ENCODE peak calls at places on chromosomes 16 and 17, in ten cellular contexts. D is right lobe of liver; M is mammary epithelial cell; Q is stomach; I is adrenal gland; C is tibial artery; Y is thyroid gland; T is neural progenitor cell; P is mucosa of descending colon; A is CD8-positive, alpha-beta T cell. H is an unnamed sample. For H3K4me1, the result is how much of the 10 kb centered on the place peaks cover.

GRCh38 chr17:34163681-34164080 is 91.4 kb upstream of the CCL2 start:
- DNase-seq in D (no peak), M (no peak), Q (no peak), I (no peak), C (no peak), Y (no peak), T (peak), P (no peak), A (no peak), H (peak)

GRCh38 chr17:10737168-10737622 is 7.4 kb upstream of the TMEM220 start:
- DNase-seq in D (peak), M (peak), Q (peak), I (peak), C (peak), Y (peak), T (peak), P (peak), A (no peak), H (peak)

GRCh38 chr17:27569884-27570577 is 61.0 kb upstream of the LGALS9 start:
- DNase-seq in D (no peak), M (no peak), Q (no peak), I (peak), C (no peak), Y (no peak), T (no peak), P (no peak), A (no peak), H (no peak)

GRCh38 chr16:71526111-71526998 is at the start of gene CHST4:
- DNase-seq in D (no peak), M (peak), Q (no peak), I (peak), C (no peak), Y (no peak), T (peak), P (no peak), A (no peak), H (peak)

GRCh38 chr17:66900126-66901010 is 64.1 kb upstream of the CACNG4 start:
- DNase-seq in D (no peak), M (no peak), Q (no peak), I (no peak), C (no peak), Y (no peak), T (no peak), P (no peak), A (no peak), H (no peak)

GRCh38 chr17:40664582-40665333 is at the start of gene KRT222:
- DNase-seq in D (no peak), M (no peak), Q (no peak), I (peak), C (no peak), Y (no peak), T (peak), P (no peak), A (no peak), H (peak)

GRCh38 chr16:80994451-80994850 is 12.2 kb downstream of the CMC2 start:
- DNase-seq in D (no peak), M (no peak), Q (no peak), I (no peak), C (no peak), Y (no peak), T (no peak), P (no peak), A (no peak), H (peak)

GRCh38 chr16:84511821-84512220 is 7.4 kb upstream of the MEAK7 start:
- DNase-seq in D (no peak), M (no peak), Q (no peak), I (no peak), C (peak), Y (no peak), T (no peak), P (no peak), A (no peak), H (no peak)

GRCh38 chr16:49352923-49353322 is 20.7 kb upstream of the C16orf78 start:
- DNase-seq in D (no peak), M (no peak), Q (no peak), I (no peak), C (no peak), Y (no peak), T (peak), P (no peak), A (no peak), H (peak)

GRCh38 chr17:51166987-51167931 is 1.0 kb downstream of the NME2 start:
- DNase-seq in D (peak), M (peak), Q (peak), I (peak), C (no peak), Y (peak), T (peak), P (peak), A (peak), H (peak)

GRCh38 chr17:78890111-78890897 is 12.7 kb downstream of the CEP295NL start:
- DNase-seq in D (peak), M (no peak), Q (peak), I (peak), C (peak), Y (no peak), T (no peak), P (peak), A (peak), H (no peak)

GRCh38 chr17:77366558-77367245 is 225.9 kb downstream of the SEC14L1 start:
- DNase-seq in D (no peak), M (no peak), Q (no peak), I (peak), C (peak), Y (peak), T (no peak), P (peak), A (no peak), H (no peak)

GRCh38 chr17:29929544-29930398 is at the start of gene SSH2:
- DNase-seq in D (peak), M (peak), Q (peak), I (peak), C (peak), Y (peak), T (peak), P (peak), A (peak), H (peak)

GRCh38 chr17:17416400-17417360 is 60.1 kb upstream of the MED9 start:
- DNase-seq in D (peak), M (peak), Q (peak), I (peak), C (no peak), Y (peak), T (no peak), P (no peak), A (peak), H (peak)

GRCh38 chr17:78172284-78173024 is 4.1 kb downstream of the SYNGR2 start:
- DNase-seq in D (peak), M (no peak), Q (peak), I (no peak), C (peak), Y (no peak), T (no peak), P (peak), A (no peak), H (peak)

GRCh38 chr17:1724869-1725641 is 551 bp downstream of the WDR81 start:
- DNase-seq in D (no peak), M (no peak), Q (no peak), I (no peak), C (peak), Y (no peak), T (peak), P (no peak), A (no peak), H (no peak)

GRCh38 chr16:57029161-57030160 is 40.1 kb downstream of the NLRC5 start:
- DNase-seq in D (no peak), M (peak), Q (no peak), I (no peak), C (no peak), Y (no peak), T (no peak), P (no peak), A (no peak), H (no peak)

GRCh38 chr17:48102700-48103378 is 1.6 kb upstream of the CBX1 start:
- DNase-seq in D (no peak), M (no peak), Q (no peak), I (no peak), C (peak), Y (no peak), T (no peak), P (no peak), A (no peak), H (no peak)

GRCh38 chr16:46884513-46885293 is 541 bp downstream of the GPT2 start:
- DNase-seq in D (no peak), M (peak), Q (no peak), I (peak), C (no peak), Y (peak), T (peak), P (peak), A (no peak), H (peak)

GRCh38 chr17:48001187-48001586 is 30.3 kb downstream of the CDK5RAP3 start:
- DNase-seq in D (no peak), M (no peak), Q (no peak), I (no peak), C (no peak), Y (no peak), T (no peak), P (no peak), A (no peak), H (peak)

GRCh38 chr16:49833055-49833454 is 22.9 kb downstream of the ZNF423 start:
- DNase-seq in D (no peak), M (no peak), Q (no peak), I (peak), C (peak), Y (peak), T (no peak), P (peak), A (no peak), H (peak)

GRCh38 chr16:85662036-85662812 is 26.5 kb downstream of the GINS2 start:
- DNase-seq in D (no peak), M (no peak), Q (no peak), I (peak), C (no peak), Y (no peak), T (peak), P (peak), A (no peak), H (no peak)
- H3K4me3 ChIP-seq in D (no peak), M (no peak), Q (no peak), I (no peak), C (no peak), Y (no peak), T (peak), P (no peak), A (no peak), H (no peak)

DNA sequence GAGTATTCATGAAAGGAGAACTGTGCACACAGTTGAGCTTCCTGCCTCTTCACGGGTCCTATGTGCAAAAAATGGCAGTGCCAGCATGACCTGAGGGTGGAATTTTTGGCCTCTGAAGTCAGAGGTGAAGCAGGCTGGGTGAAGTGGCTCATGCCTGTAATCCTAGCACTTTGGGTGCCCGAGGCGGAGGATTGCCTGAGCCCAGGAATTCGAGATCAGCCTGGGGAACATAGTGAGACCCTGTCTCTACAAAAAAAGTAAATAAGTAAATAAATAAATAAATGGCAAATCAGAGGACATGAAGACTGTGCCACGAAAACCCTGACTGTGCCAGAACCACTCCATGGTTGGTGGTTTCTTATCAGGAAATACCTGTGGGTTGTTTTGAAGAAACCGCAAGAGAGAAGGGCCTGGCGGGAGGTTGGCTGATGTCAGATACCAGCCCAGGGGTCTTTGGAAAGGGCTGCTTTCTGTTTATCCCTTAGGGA is 3.4 kb downstream of the ASPSCR1 start:
- DNase-seq in D (no peak), M (no peak), Q (no peak), I (no peak), C (no peak), Y (no peak), T (no peak), P (no peak), A (no peak), H (no peak)
- H3K4me1 ChIP-seq in D (under half), M (under half), Q (under half), I (under half), C (under half), Y (under half), T (under half), P (under half), A (under half), H (under half)

DNA sequence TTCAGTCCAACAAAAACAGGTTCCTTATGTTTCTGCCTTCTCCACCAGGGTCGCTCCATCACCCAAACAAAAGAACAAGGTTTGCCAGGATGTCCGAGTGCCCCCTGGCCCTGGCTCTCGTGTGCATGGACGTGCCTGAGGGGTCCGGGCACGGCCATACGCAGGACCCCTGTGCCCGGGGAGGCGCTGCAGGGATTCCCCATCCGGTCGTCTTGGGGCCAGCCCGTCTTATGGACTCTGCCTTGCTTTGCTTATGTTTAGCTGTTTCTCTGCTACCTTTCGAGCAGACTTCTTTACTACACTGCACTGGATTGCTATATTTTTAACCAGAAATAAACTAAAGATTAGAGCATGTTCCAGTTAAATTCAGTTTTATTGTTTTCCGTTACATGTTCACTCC is 68.0 kb downstream of the KLHDC4 start:
- DNase-seq in D (no peak), M (no peak), Q (no peak), I (no peak), C (no peak), Y (no peak), T (no peak), P (no peak), A (no peak), H (no peak)
- H3K4me3 ChIP-seq in D (no peak), M (no peak), Q (no peak), I (no peak), C (no peak), Y (no peak), T (no peak), P (no peak), A (no peak), H (no peak)

GRCh38 chr17:36152639-36153120 is 23.8 kb downstream of the TBC1D3B start:
- DNase-seq in D (no peak), M (no peak), Q (no peak), I (no peak), C (no peak), Y (no peak), T (no peak), P (no peak), A (no peak), H (no peak)
- H3K4me1 ChIP-seq in D (under half), M (under half), Q (under half), I (under half), C (under half), Y (under half), T (under half), P (under half), A (under half), H (under half)

GRCh38 chr17:56593073-56593740 is at the start of gene NOG:
- DNase-seq in D (peak), M (peak), Q (no peak), I (peak), C (peak), Y (peak), T (peak), P (peak), A (peak), H (peak)

GRCh38 chr17:56593741-56594527 is 435 bp downstream of the NOG start:
- DNase-seq in D (peak), M (peak), Q (peak), I (peak), C (peak), Y (peak), T (peak), P (peak), A (no peak), H (peak)

GRCh38 chr17:56595831-56596740 is 2.6 kb downstream of the NOG start:
- DNase-seq in D (no peak), M (peak), Q (no peak), I (no peak), C (peak), Y (peak), T (peak), P (no peak), A (no peak), H (peak)

GRCh38 chr17:56596741-56597494 is 3.4 kb downstream of the NOG start:
- DNase-seq in D (no peak), M (no peak), Q (no peak), I (no peak), C (no peak), Y (no peak), T (peak), P (no peak), A (no peak), H (peak)

GRCh38 chr17:56594528-56595418 is 1.3 kb downstream of the NOG start:
- DNase-seq in D (no peak), M (peak), Q (no peak), I (no peak), C (no peak), Y (peak), T (peak), P (no peak), A (no peak), H (peak)
- H3K4me3 ChIP-seq in D (peak), M (peak), Q (peak), I (no peak), C (peak), Y (no peak), T (peak), P (no peak), A (peak), H (peak)

DNA sequence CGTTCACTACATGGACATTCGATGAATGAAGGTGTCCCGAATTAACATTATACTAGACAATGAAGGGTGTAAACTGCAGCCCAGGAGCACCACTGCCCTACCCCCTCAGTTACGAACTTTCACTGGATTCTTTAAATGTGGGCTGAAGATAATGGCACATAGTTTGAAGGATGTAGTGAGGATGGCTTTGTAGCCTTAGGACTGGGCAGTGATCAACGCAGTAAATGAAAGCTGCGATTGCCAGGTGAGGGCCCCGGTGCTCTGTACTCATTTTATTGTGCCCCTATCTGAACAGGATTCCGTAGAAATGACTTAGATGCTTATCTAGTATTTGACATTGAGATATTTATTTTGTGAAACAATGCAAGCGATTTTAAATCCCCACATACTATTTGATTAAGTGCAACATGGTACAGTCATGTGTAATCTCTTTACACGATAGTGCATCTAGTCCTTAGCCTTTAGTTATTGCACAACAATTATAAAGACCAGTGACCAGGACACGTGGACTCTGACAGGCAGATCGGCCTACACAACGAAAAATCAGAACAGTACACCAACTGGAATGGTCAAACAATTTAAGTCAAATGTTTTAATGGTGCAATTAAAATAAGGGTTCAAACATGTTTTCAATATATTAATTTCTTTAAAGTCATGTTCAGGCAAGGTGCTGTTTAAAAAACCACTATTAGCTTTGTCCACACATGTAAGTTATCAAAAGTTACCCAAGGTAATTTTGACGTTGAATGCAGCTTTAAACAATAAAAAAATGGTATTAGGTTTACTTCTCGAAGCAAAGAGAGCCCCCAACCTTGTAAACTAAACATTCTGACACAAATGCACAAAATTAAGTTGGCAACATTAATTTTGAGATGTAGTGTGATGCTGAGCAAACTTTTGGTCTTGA is 17.4 kb upstream of the ERN1 start:
- DNase-seq in D (no peak), M (peak), Q (no peak), I (peak), C (no peak), Y (no peak), T (no peak), P (no peak), A (no peak), H (peak)
- H3K4me1 ChIP-seq in D (under half), M (under half), Q (under half), I (under half), C (under half), Y (under half), T (under half), P (under half), A (under half), H (under half)

GRCh38 chr17:42853597-42853967 is 2.6 kb downstream of the AOC3 start:
- DNase-seq in D (no peak), M (no peak), Q (no peak), I (no peak), C (no peak), Y (no peak), T (no peak), P (no peak), A (no peak), H (no peak)
- H3K4me3 ChIP-seq in D (peak), M (no peak), Q (peak), I (no peak), C (peak), Y (no peak), T (no peak), P (no peak), A (no peak), H (no peak)

GRCh38 chr16:17723735-17724134 is 253.0 kb upstream of the XYLT1 start:
- DNase-seq in D (no peak), M (no peak), Q (no peak), I (no peak), C (no peak), Y (no peak), T (no peak), P (no peak), A (no peak), H (no peak)
- H3K4me1 ChIP-seq in D (under half), M (under half), Q (under half), I (under half), C (under half), Y (under half), T (under half), P (under half), A (under half), H (under half)

GRCh38 chr17:38797091-38797490 is 2.3 kb downstream of the PIP4K2B start:
- DNase-seq in D (no peak), M (peak), Q (no peak), I (no peak), C (no peak), Y (no peak), T (no peak), P (no peak), A (no peak), H (peak)
- H3K4me3 ChIP-seq in D (no peak), M (peak), Q (no peak), I (no peak), C (peak), Y (no peak), T (peak), P (no peak), A (no peak), H (no peak)

GRCh38 chr17:50145532-50146229 is 4.8 kb downstream of the PPP1R9B start:
- DNase-seq in D (no peak), M (no peak), Q (no peak), I (no peak), C (no peak), Y (no peak), T (no peak), P (no peak), A (no peak), H (no peak)

GRCh38 chr17:50144346-50144745 is 6.1 kb downstream of the PPP1R9B start:
- DNase-seq in D (no peak), M (no peak), Q (no peak), I (no peak), C (no peak), Y (no peak), T (no peak), P (no peak), A (no peak), H (no peak)

GRCh38 chr17:50141750-50142119 is 8.7 kb downstream of the PPP1R9B start:
- DNase-seq in D (no peak), M (no peak), Q (no peak), I (no peak), C (no peak), Y (no peak), T (no peak), P (no peak), A (no peak), H (no peak)

GRCh38 chr17:50144845-50145531 is 5.5 kb downstream of the PPP1R9B start:
- DNase-seq in D (peak), M (no peak), Q (peak), I (peak), C (no peak), Y (no peak), T (no peak), P (no peak), A (no peak), H (no peak)

DNA sequence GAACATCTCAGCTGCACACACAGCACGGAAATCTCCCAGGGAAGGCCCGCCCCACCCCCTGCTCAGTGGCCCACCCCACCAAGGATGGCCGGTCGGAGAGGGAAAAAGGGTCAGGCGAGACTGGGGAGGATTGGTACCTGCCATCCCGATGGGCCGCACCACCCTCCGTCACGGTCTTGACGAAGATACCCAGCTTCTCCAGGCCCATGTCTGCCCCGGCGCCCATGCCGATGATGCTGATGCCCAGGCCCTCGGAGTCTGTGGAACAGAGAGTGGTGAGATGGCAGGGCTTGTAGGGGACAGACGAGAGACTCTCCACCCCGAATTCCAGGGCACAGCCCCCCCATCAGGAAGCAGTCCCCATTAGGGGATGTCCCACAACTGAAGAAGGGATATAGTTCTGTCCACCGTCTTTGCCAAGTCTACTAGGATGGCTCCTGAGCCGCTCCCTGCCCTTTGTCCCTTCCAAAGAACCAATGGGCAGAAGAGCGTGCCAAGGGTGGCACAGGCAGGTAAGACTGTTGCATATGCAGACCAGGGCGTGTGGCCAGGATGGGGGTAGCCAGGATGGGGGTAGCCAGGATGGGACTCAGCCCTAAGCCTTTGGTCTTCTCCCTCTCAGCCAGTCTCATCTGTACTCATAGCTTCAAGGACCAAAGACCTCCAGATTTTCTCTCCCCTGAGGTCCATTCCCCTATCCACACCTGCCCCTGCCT is 6.9 kb downstream of the PPP1R9B start:
- DNase-seq in D (peak), M (no peak), Q (no peak), I (no peak), C (no peak), Y (no peak), T (no peak), P (no peak), A (no peak), H (no peak)
- H3K4me1 ChIP-seq in D (under half), M (under half), Q (under half), I (under half), C (under half), Y (under half), T (under half), P (under half), A (half or more), H (under half)

H was measured in cardiac muscle cell.